ENCODE peak calls at places on chromosome 5, in four cellular contexts. R is IMR-90, F is neural progenitor cell, P is fibroblast of lung. W is an unnamed sample.

GRCh38 chr5:163509288-163510040 is 4.0 kb downstream of the MAT2B start:
- DNase-seq in R (peak; percentile 71), F (no peak), P (peak; percentile 91), W (peak; percentile 52)

GRCh38 chr5:163463063-163463435 is 2.6 kb downstream of the HMMR start:
- DNase-seq in R (no peak), F (no peak), P (peak; percentile 19), W (no peak)

GRCh38 chr5:73960023-73960422 is 334.0 kb downstream of the ARHGEF28 start:
- DNase-seq in R (no peak), F (no peak), P (no peak), W (no peak)

GRCh38 chr5:168328804-168329203 is 37.4 kb downstream of the WWC1 start:
- DNase-seq in R (peak; percentile 56), F (peak; percentile 47), P (peak; percentile 23), W (peak; percentile 83)

GRCh38 chr5:78622302-78622971 is 26.1 kb downstream of the LHFPL2 start:
- DNase-seq in R (no peak), F (no peak), P (no peak), W (no peak)

GRCh38 chr5:173308226-173308625 is 20.0 kb downstream of the STC2 start:
- DNase-seq in R (no peak), F (no peak), P (no peak), W (no peak)

GRCh38 chr5:67964619-67965018 is 250.9 kb upstream of the PIK3R1 start:
- DNase-seq in R (no peak), F (no peak), P (no peak), W (no peak)

GRCh38 chr5:141382469-141383294 is at the start of gene PCDHGA7:
- DNase-seq in R (peak; percentile 57), F (no peak), P (peak; percentile 54), W (no peak)

GRCh38 chr5:139964994-139965565 is 78.0 kb downstream of the NRG2 start:
- DNase-seq in R (no peak), F (no peak), P (no peak), W (no peak)

GRCh38 chr5:79785983-79786382 is 96.3 kb downstream of the CMYA5 start:
- DNase-seq in R (no peak), F (no peak), P (no peak), W (no peak)

GRCh38 chr5:143177263-143177994 is 226.1 kb downstream of the NR3C1 start:
- DNase-seq in R (peak; percentile 99), F (no peak), P (peak; percentile 93), W (no peak)

GRCh38 chr5:134975078-134975715 is 7.5 kb downstream of the CATSPER3 start:
- DNase-seq in R (peak; percentile 47), F (no peak), P (peak; percentile 47), W (no peak)

GRCh38 chr5:103434057-103434456 is 128.5 kb downstream of the NUDT12 start:
- DNase-seq in R (no peak), F (peak; percentile 61), P (no peak), W (no peak)

GRCh38 chr5:66653380-66653779 is 57.2 kb downstream of the MAST4 start:
- DNase-seq in R (peak; percentile 18), F (no peak), P (peak; percentile 50), W (no peak)

GRCh38 chr5:38845555-38846378 is at the start of gene OSMR:
- DNase-seq in R (peak; percentile 98), F (peak; percentile 72), P (peak; percentile 99), W (peak; percentile 70)

GRCh38 chr5:14809369-14810144 is 62.0 kb downstream of the ANKH start:
- DNase-seq in R (peak; percentile 93), F (no peak), P (peak; percentile 85), W (peak; percentile 40)

GRCh38 chr5:141948812-141949211 is 9.2 kb downstream of the PCDH12 start:
- DNase-seq in R (no peak), F (no peak), P (no peak), W (no peak)

GRCh38 chr5:26024774-26025173 is 1013.6 kb downstream of the CDH9 start:
- DNase-seq in R (no peak), F (peak; percentile 41), P (no peak), W (no peak)

GRCh38 chr5:161167001-161167765 is 315.2 kb upstream of the ATP10B start:
- DNase-seq in R (no peak), F (peak; percentile 6), P (no peak), W (no peak)

GRCh38 chr5:164002214-164002613 is 496.8 kb downstream of the MAT2B start:
- DNase-seq in R (no peak), F (no peak), P (no peak), W (no peak)

GRCh38 chr5:166286832-166287231 is 2004.6 kb upstream of the WWC1 start:
- DNase-seq in R (no peak), F (no peak), P (no peak), W (no peak)

GRCh38 chr5:100517301-100517974 is 17.7 kb upstream of the FAM174A start:
- DNase-seq in R (no peak), F (no peak), P (no peak), W (peak; percentile 34)

GRCh38 chr5:61184708-61185107 is 22.4 kb upstream of the SMIM15 start:
- DNase-seq in R (peak; percentile 57), F (no peak), P (peak; percentile 77), W (no peak)

GRCh38 chr5:171155621-171156020 is 153.4 kb upstream of the TLX3 start:
- DNase-seq in R (peak; percentile 38), F (no peak), P (peak; percentile 33), W (no peak)

GRCh38 chr5:143739741-143740140 is 72.2 kb upstream of the HMHB1 start:
- DNase-seq in R (peak; percentile 22), F (no peak), P (no peak), W (no peak)

GRCh38 chr5:166907314-166907713 is 1384.1 kb upstream of the WWC1 start:
- DNase-seq in R (no peak), F (no peak), P (peak; percentile 67), W (no peak)

GRCh38 chr5:72221099-72221498 is 98.9 kb downstream of the MRPS27 start:
- DNase-seq in R (no peak), F (no peak), P (no peak), W (no peak)

GRCh38 chr5:97545856-97546570 is 363.0 kb upstream of the RIOK2 start:
- DNase-seq in R (peak; percentile 50), F (no peak), P (no peak), W (no peak)

GRCh38 chr5:86757824-86758223 is 140.1 kb downstream of the COX7C start:
- DNase-seq in R (peak; percentile 32), F (no peak), P (no peak), W (no peak)

GRCh38 chr5:32710859-32711692 is at the start of gene NPR3:
- DNase-seq in R (peak; percentile 66), F (peak; percentile 59), P (peak; percentile 62), W (no peak)

GRCh38 chr5:32708949-32709348 is 2.2 kb upstream of the NPR3 start:
- DNase-seq in R (no peak), F (peak; percentile 47), P (no peak), W (no peak)

GRCh38 chr5:32710335-32710858 is 724 bp upstream of the NPR3 start:
- DNase-seq in R (no peak), F (peak; percentile 58), P (no peak), W (no peak)

GRCh38 chr5:32711693-32712462 is 757 bp downstream of the NPR3 start:
- DNase-seq in R (peak; percentile 49), F (peak; percentile 62), P (peak; percentile 47), W (no peak)

DNA sequence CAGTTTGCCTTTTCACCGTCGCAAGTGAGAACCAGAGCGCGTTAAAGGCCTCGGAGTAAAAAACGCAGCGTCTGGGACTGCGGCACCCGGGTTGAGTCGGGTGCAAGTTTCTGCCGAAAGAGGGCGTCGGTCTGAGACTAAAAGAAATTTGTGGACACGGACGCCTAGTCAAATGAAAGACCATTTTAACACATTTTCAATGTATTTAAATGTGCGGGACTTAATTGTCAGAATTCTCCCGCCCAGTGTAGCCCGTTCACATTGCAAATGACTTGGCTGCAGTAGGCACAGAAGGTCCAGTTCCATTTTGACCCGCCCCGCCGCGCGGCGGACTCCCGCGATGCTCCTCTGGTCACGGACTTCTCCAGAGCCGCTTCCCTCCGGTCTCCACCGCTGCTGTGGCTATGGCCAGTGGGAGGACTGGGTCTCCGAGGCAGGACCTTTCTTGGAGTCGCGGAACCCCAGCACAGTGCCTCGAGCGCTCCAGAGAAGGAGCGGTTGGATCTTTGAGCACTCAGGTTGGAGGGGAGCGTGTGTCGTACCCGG is 1.3 kb upstream of the NPR3 start:
- DNase-seq in R (peak; percentile 79), F (peak; percentile 88), P (peak; percentile 85), W (peak; percentile 71)
- H3K9ac ChIP-seq in R (peak overlapping the region; percentile 82), F (no peak overlapping the region), P (peak overlapping the region; percentile 60), W (peak overlapping the region; percentile 24)

DNA sequence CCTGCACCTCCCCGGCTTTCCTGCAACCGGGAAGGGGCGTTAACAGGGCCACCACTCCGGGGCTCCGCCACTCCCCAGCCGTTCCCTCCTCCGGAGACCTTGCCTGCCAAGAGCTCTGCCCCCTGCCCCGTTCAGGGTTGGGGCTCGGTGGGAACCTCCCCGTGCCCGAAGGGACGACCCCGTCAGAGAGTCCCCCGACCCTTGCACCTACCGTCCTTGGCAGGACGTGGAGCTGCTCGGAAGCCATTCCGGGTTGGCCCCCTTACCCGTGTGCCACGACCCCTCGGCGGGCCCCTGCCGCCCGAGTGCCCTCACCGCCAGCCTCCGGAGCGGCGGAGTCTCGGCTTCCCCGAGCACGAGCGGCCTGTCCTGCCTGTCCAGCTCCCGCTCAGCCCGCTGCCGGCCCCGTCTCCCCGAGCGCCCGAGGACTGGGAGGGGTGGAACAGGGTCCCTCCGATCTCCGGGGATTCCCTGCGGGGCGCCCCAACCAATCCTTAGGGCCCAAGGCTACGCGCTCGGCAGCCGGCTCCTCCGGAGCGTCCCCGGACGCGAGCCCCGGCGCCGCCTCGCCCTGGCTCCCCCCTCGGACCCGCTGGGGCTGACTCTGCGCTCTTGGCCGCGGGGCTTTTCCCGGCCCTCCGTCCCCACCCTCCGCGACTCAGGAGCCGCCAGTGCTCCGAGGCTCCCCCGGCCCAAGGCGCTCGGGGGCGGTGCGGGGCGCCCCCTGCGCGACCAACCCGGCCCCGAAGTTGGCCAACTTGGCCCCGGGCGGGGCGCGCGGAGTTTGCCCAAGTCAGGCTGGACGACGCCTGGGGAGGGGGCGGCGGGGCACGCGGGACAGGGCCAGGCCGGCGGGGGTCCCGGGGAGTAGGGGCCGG is 721 bp downstream of the ADAMTS2 start:
- DNase-seq in R (peak; percentile 22), F (no peak), P (no peak), W (no peak)
- TF ChIP-seq CTCF in R (no peak), F (no peak), P (no peak), W (no peak)

GRCh38 chr5:151186052-151186451 is 28.5 kb upstream of the ANXA6 start:
- DNase-seq in R (no peak), F (no peak), P (no peak), W (no peak)

GRCh38 chr5:151186538-151186937 is 29.0 kb upstream of the ANXA6 start:
- DNase-seq in R (no peak), F (no peak), P (no peak), W (no peak)

GRCh38 chr5:151192626-151193025 is 31.3 kb downstream of the CCDC69 start:
- DNase-seq in R (no peak), F (no peak), P (no peak), W (no peak)

GRCh38 chr5:151191661-151192060 is 32.2 kb downstream of the CCDC69 start:
- DNase-seq in R (no peak), F (no peak), P (no peak), W (no peak)

DNA sequence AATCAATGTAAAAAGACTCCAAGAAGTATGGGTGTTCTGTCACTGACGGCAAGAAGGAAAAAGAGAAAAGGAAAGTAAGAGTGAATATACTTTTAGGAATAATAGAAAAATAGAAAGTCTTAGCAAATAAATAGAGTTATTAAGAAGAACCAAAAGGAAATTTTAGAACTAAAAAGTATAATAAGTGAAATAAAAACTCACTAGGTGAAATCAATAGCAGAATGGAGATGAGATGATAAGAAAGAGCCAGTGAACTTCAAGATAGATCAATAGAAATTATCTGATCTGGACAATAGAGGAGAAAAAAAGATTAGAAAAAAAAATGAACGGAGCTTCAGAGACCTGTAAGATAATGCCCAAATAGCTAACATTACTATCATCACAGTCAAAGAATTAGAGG is 31.6 kb upstream of the ANXA6 start:
- DNase-seq in R (no peak), F (no peak), P (no peak), W (no peak)
- H3K9me3 ChIP-seq in R (peaks cover 3% of the 10 kb centered on the region), F (no peaks in the 10 kb centered on the region), P (no peaks in the 10 kb centered on the region), W (no peaks in the 10 kb centered on the region)

GRCh38 chr5:118529361-118530154 is 458.8 kb downstream of the DTWD2 start:
- DNase-seq in R (no peak), F (no peak), P (no peak), W (no peak)
- H3K9ac ChIP-seq in R (no peak overlapping the region), F (no peak overlapping the region), P (no peak overlapping the region), W (no peak overlapping the region)

W was measured in colonic mucosa.